ENCODE peak calls at places on chromosome 9, in five cellular contexts. One of them, this sample, is unnamed.

GRCh38 chr9:120877276-120878034 is 467 bp upstream of the PHF19 start:
- DNase-seq in IMR-90: peak; percentile 47
- DNase-seq in HTR-8/SVneo: peak; percentile 58
- DNase-seq in mucosa of descending colon: peak; percentile 82
- DNase-seq in mucosa of gallbladder: peak; percentile 52
- DNase-seq in this sample: peak; percentile 42

GRCh38 chr9:135536166-135536565 is 9.8 kb upstream of the OBP2A start:
- DNase-seq in IMR-90: peak; percentile 34
- DNase-seq in HTR-8/SVneo: no peak
- DNase-seq in mucosa of descending colon: no peak
- DNase-seq in mucosa of gallbladder: no peak
- DNase-seq in this sample: no peak

GRCh38 chr9:107784235-107784958 is 294.8 kb upstream of the KLF4 start:
- DNase-seq in IMR-90: peak; percentile 88
- DNase-seq in HTR-8/SVneo: peak; percentile 32
- DNase-seq in mucosa of descending colon: no peak
- DNase-seq in mucosa of gallbladder: peak; percentile 24
- DNase-seq in this sample: peak; percentile 33

GRCh38 chr9:69744688-69745380 is 15.0 kb downstream of the PTAR1 start:
- DNase-seq in IMR-90: peak; percentile 54
- DNase-seq in HTR-8/SVneo: no peak
- DNase-seq in mucosa of descending colon: no peak
- DNase-seq in mucosa of gallbladder: no peak
- DNase-seq in this sample: no peak

GRCh38 chr9:109826554-109826953 is 46.6 kb downstream of the PALM2AKAP2 start:
- DNase-seq in IMR-90: no peak
- DNase-seq in HTR-8/SVneo: no peak
- DNase-seq in mucosa of descending colon: no peak
- DNase-seq in mucosa of gallbladder: no peak
- DNase-seq in this sample: no peak

GRCh38 chr9:108543251-108543768 is 312.5 kb downstream of the ACTL7B start:
- DNase-seq in IMR-90: peak; percentile 53
- DNase-seq in HTR-8/SVneo: no peak
- DNase-seq in mucosa of descending colon: no peak
- DNase-seq in mucosa of gallbladder: no peak
- DNase-seq in this sample: no peak

GRCh38 chr9:114338187-114338586 is 8.5 kb downstream of the ORM2 start:
- DNase-seq in IMR-90: no peak
- DNase-seq in HTR-8/SVneo: no peak
- DNase-seq in mucosa of descending colon: no peak
- DNase-seq in mucosa of gallbladder: no peak
- DNase-seq in this sample: no peak

GRCh38 chr9:35616681-35617459 is 1.3 kb downstream of the CD72 start:
- DNase-seq in IMR-90: peak; percentile 69
- DNase-seq in HTR-8/SVneo: no peak
- DNase-seq in mucosa of descending colon: peak; percentile 88
- DNase-seq in mucosa of gallbladder: peak; percentile 68
- DNase-seq in this sample: peak; percentile 64

GRCh38 chr9:20189871-20190270 is 401.0 kb upstream of the SLC24A2 start:
- DNase-seq in IMR-90: no peak
- DNase-seq in HTR-8/SVneo: no peak
- DNase-seq in mucosa of descending colon: no peak
- DNase-seq in mucosa of gallbladder: no peak
- DNase-seq in this sample: peak; percentile 48

GRCh38 chr9:109901191-109901590 is 121.2 kb downstream of the PALM2AKAP2 start:
- DNase-seq in IMR-90: peak; percentile 74
- DNase-seq in HTR-8/SVneo: no peak
- DNase-seq in mucosa of descending colon: no peak
- DNase-seq in mucosa of gallbladder: no peak
- DNase-seq in this sample: no peak

GRCh38 chr9:38652044-38652443 is 31.6 kb upstream of the ANKRD18A start:
- DNase-seq in IMR-90: no peak
- DNase-seq in HTR-8/SVneo: no peak
- DNase-seq in mucosa of descending colon: no peak
- DNase-seq in mucosa of gallbladder: no peak
- DNase-seq in this sample: no peak

GRCh38 chr9:90420714-90421513 is 221.7 kb downstream of the DIRAS2 start:
- DNase-seq in IMR-90: no peak
- DNase-seq in HTR-8/SVneo: no peak
- DNase-seq in mucosa of descending colon: no peak
- DNase-seq in mucosa of gallbladder: no peak
- DNase-seq in this sample: no peak

GRCh38 chr9:130171226-130172148 is 717 bp upstream of the NCS1 start:
- DNase-seq in IMR-90: no peak
- DNase-seq in HTR-8/SVneo: no peak
- DNase-seq in mucosa of descending colon: no peak
- DNase-seq in mucosa of gallbladder: no peak
- DNase-seq in this sample: no peak

GRCh38 chr9:94681508-94681907 is 42.2 kb upstream of the FBP1 start:
- DNase-seq in IMR-90: peak; percentile 80
- DNase-seq in HTR-8/SVneo: peak; percentile 56
- DNase-seq in mucosa of descending colon: peak; percentile 61
- DNase-seq in mucosa of gallbladder: peak; percentile 79
- DNase-seq in this sample: peak; percentile 87

GRCh38 chr9:112041536-112042243 is 133.4 kb downstream of the SUSD1 start:
- DNase-seq in IMR-90: peak; percentile 100
- DNase-seq in HTR-8/SVneo: peak; percentile 87
- DNase-seq in mucosa of descending colon: no peak
- DNase-seq in mucosa of gallbladder: no peak
- DNase-seq in this sample: peak; percentile 29

GRCh38 chr9:106921341-106921899 is 58.5 kb downstream of the ZNF462 start:
- DNase-seq in IMR-90: peak; percentile 84
- DNase-seq in HTR-8/SVneo: peak; percentile 10
- DNase-seq in mucosa of descending colon: no peak
- DNase-seq in mucosa of gallbladder: peak; percentile 67
- DNase-seq in this sample: peak; percentile 26

GRCh38 chr9:127200106-127200862 is 64.3 kb upstream of the GARNL3 start:
- DNase-seq in IMR-90: no peak
- DNase-seq in HTR-8/SVneo: no peak
- DNase-seq in mucosa of descending colon: no peak
- DNase-seq in mucosa of gallbladder: no peak
- DNase-seq in this sample: no peak

GRCh38 chr9:115367780-115368179 is 249.8 kb upstream of the TNC start:
- DNase-seq in IMR-90: peak; percentile 76
- DNase-seq in HTR-8/SVneo: no peak
- DNase-seq in mucosa of descending colon: no peak
- DNase-seq in mucosa of gallbladder: no peak
- DNase-seq in this sample: no peak

GRCh38 chr9:125190371-125190801 is 783 bp upstream of the PPP6C start:
- DNase-seq in IMR-90: no peak
- DNase-seq in HTR-8/SVneo: no peak
- DNase-seq in mucosa of descending colon: no peak
- DNase-seq in mucosa of gallbladder: no peak
- DNase-seq in this sample: peak; percentile 19

GRCh38 chr9:89877051-89878002 is 272.5 kb downstream of the GADD45G start:
- DNase-seq in IMR-90: no peak
- DNase-seq in HTR-8/SVneo: no peak
- DNase-seq in mucosa of descending colon: no peak
- DNase-seq in mucosa of gallbladder: no peak
- DNase-seq in this sample: no peak

This sample was measured in body of pancreas.